ENCODE peak calls at places on chromosomes 12 and 14, in five cellular contexts. D is bronchial epithelial cell, S is sigmoid colon, Y is HCT116, J is tibial nerve. Q is an unnamed sample. For H3K36me3, the result is how much of the 10 kb centered on the place peaks cover.

GRCh38 chr14:34981743-34982420 is 910 bp upstream of the SRP54 start:
- DNase-seq in Y (peak), D (no peak), J (peak), S (no peak), Q (peak)

GRCh38 chr14:52119030-52119429 is 50.2 kb upstream of the NID2 start:
- DNase-seq in J (no peak), S (no peak), D (no peak), Y (no peak), Q (no peak)

GRCh38 chr12:131734336-131735152 is 23.7 kb downstream of the SFSWAP start:
- DNase-seq in Y (no peak), D (peak), J (no peak), S (no peak), Q (no peak)

GRCh38 chr14:36975834-36976233 is 196.6 kb downstream of the SLC25A21 start:
- DNase-seq in D (peak), S (no peak), Y (no peak), J (no peak), Q (no peak)

GRCh38 chr12:15846887-15847286 is 35.3 kb upstream of the STRAP start:
- DNase-seq in J (peak), D (no peak), Y (no peak), S (peak), Q (no peak)

GRCh38 chr14:23379331-23380196 is 2.7 kb downstream of the CMTM5 start:
- DNase-seq in J (no peak), S (no peak), D (peak), Y (peak), Q (peak)

GRCh38 chr14:85607571-85608219 is 77.8 kb downstream of the FLRT2 start:
- DNase-seq in D (peak), J (no peak), Y (no peak), S (no peak), Q (no peak)

GRCh38 chr12:110037315-110037714 is 11.0 kb downstream of the C12orf76 start:
- DNase-seq in J (no peak), Y (no peak), D (no peak), S (no peak), Q (no peak)

GRCh38 chr14:60357551-60357930 is 108.5 kb downstream of the PPM1A start:
- DNase-seq in Y (no peak), J (no peak), S (no peak), D (no peak), Q (no peak)

GRCh38 chr12:13196302-13196921 is at the start of gene EMP1:
- DNase-seq in D (peak), Y (peak), S (peak), J (peak), Q (peak)

DNA sequence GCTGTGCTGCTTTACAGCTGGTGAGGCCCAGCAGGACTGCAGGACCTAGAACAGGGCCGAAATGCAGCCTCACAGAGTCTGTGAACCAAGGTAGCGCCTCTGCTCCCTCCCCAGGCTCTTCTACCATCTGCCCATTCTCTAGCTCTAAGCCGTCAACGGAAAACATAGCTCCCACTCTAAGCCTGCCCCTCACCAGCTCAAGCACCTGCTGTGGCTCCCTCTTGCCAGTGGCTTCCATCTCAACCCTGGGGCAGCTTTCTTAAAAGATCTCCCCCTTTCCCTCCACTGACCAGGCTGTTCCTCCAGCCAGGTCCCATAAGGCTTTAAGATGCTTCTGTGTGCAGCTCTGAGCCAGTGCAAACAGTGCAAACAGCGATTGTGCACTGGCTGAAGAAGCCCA is 61.3 kb downstream of the RFLNA start:
- DNase-seq in S (no peak), J (no peak), Y (no peak), D (no peak), Q (no peak)
- H3K36me3 ChIP-seq in S (half or more), J (under half), Y (under half), D (under half), Q (under half)

DNA sequence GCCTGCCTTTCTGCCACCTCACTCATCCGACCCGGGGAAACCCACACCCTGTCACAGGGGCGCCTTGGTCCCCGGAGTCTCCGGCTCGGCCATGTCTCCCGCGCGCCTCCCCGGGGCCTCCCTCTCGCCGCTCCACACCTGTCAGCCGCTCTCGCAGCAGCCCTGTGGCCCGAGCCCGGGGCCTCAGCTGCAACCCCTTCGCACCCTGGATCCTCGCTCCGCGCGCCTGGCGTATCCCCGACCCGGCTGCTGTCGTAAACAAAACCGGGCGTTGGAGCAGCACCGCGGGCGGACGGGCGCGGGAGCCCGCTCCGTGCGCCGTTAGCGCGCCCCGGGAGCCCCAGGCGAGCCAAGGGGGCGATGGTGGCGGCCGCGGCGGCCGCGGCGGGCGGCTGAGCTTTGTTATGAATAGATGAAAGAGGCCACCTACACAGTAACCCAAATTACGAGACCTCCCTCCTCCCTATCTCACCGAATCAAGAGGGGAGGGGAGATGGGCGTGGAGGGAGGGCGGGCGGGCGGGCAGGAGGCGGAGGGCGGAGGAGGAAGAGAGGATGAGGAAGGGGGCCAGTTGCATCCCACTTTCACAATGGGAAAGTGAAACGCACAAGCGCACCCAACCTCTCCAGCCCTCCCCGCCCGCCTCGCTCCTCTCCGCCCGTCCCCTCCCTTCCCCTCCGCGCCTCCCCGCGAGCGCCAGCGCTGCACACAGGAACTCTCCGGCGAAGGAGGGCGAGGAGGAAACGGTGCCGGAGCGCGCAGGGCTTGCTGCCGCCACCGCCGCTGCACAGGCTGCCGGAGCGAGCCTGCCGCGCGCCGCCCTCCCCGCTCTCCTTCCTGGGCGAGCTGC is at the start of gene PLXNC1:
- DNase-seq in J (no peak), S (no peak), D (no peak), Y (no peak), Q (peak)
- H3K4me3 ChIP-seq in J (peak), S (peak), D (peak), Y (no peak), Q (peak)

DNA sequence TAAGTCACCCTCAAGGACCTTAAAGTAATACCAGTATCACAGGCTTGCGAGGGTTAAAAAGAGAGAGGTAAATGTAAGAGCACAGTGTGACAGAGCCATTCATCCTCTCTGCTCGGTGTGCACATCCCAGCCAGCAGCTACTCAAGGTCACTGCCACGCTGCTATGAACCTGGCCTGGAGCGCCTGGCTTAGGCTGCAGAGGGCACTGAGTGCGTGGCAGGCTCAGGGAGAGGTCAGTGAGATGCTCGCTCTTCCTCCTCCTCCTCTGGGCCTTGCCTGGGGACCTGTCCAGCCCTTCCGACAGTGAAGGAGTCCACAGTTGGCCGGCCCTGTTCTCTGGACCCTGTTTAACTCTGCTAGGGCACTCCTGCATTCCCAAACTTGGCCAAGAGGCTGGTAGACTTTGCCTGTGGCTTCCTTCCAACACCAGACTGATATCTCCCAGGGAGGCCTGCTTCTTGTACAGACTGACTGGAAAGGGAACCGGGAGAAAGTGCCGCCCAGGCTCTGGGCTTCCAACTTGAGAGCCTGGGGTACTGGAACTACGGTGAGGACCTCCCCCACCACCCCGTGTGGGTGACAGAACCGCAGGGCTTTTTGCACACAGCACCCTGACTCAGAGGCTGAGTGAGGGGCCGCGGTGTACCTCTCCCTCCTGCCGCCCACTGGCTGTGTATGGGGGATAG is 62.6 kb upstream of the CORO1C start:
- DNase-seq in Y (no peak), S (peak), D (no peak), J (no peak), Q (no peak)
- TF ChIP-seq CTCF in Y (no peak), S (no peak), D (no peak), J (no peak), Q (no peak)

DNA sequence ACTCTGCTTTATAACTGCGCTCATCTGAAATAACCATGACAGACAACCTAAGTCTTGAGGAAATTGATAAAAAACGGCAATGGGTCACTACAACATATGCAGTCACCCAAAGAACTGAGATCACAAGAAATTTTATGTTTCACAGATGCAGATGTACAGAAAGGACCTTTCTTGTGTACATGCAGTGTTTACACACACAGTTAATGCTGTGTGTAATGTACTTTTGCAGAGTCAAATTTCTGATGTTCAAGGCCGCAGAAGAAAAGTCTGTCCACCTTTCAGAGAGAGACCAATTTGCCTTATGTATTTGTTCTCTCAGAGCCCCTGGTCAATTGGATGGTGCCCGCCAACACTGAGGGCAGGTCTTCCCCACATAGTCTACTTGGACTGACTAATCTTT is 23.0 kb upstream of the TBK1 start:
- DNase-seq in D (no peak), S (no peak), J (no peak), Y (no peak), Q (no peak)
- H3K36me3 ChIP-seq in D (under half), S (half or more), J (under half), Y (half or more), Q (under half)

DNA sequence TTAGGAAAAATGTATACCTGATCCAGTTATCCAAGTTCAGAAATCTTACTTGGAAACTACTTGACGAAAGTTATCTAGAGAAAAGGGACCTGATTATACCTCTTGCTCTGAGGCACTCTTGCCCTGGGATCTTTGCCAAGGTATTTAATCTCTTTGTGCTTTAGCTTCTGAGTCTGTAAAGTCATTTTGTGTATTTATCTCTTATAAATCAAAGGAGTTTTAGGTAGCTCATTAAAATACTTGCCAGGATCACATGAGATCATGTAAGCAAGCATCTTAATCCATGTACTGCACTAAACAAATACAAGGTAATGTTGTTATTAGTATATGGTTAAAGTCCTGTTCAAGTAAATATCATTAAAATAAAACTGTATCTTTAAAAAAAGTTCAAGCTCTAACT is 147.5 kb downstream of the IPO8 start:
- DNase-seq in J (no peak), Y (no peak), S (no peak), D (no peak), Q (no peak)
- H3K4me3 ChIP-seq in J (no peak), Y (no peak), S (no peak), D (no peak), Q (no peak)

DNA sequence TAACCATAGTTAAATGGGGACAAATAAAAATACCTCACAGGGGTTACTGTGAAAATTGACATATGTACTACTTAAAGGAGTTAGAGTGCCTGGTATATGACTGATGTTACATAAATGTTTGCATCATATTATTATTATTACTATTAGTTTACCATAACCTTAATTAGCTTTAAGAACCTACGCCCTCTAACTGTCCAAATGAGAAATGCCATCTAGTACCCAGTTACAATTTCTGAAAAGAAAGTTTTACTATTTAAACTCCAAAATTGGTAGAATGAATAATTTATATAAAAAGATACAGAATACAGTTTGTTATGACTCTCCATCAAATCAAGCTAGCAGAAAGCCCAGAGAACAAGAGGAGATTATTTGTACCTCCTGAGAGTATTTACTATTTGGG is 42.3 kb downstream of the EML5 start:
- DNase-seq in D (no peak), Y (no peak), J (no peak), S (no peak), Q (no peak)
- TF ChIP-seq CTCF in D (no peak), Y (no peak), J (no peak), S (no peak), Q (no peak)

DNA sequence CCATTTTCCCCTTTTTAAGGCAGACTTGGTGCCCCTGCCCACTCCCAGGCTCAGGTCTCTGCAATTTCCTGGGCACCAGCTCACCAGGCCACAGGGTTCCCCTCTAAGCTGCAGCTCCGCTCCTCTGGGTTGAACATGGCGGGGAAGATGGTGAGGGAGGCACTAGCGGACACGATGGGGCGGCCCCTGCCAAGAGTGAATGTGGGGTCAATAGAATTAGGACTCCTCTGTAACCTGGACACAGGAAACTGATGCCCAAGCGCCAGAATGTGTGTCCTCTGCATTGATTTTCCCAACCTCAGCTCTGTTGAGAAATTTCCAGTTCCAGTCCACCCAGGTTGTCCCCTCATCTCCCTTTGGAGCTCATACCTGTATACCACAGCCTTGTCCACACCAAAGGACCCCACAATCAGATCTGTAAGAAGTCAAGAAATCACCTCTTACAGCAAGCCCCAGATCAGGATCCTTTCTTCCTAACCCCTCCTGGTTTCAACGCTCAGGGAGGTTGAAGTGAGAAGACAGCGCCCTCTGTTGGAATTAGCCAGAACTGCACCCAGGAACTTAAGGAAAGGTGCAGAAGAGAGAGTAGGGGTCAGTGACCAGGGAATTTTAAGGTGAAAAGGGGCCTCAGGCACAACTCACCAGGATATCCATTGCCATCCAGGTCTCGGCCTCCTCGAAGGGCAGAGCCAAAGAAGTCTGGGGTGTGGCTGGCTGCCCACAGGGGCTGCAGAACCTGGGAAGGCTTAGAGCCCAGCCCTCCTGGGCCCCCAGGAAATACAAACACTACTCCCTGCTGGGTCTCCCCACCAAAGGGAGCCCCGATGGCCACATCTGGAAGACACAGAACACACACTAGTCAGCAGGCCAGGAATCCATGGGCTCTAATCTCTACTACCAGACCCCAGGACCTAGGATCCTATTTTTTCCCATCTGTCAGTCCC is 14.7 kb downstream of the ITGA5 start:
- DNase-seq in D (peak), Y (peak), J (peak), S (peak), Q (peak)
- H3K36me3 ChIP-seq in D (half or more), Y (half or more), J (under half), S (half or more), Q (under half)

GRCh38 chr14:76413962-76414665 is 38.2 kb downstream of the ESRRB start:
- DNase-seq in D (no peak), S (no peak), J (no peak), Y (no peak), Q (no peak)
- H3K4me3 ChIP-seq in D (no peak), S (no peak), J (no peak), Y (no peak), Q (no peak)

DNA sequence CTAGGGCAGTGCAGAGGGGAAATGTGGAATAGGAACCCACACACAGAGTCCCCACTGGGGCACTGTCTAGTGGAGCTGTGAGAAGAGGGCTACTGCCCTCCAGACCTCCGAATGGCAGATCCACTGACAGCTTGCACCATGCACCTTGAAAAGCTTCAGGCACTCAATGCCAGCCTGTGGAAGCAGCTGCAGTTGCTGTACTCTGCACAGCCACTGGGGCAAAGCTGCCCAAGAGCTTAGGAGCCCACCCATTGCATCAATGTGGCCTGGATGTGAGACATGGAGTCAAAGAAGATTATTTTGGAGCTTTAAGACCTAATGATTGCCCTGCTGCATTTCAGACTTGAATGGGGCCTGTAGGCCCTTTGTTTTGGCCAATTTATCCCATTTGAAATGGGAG is 21.7 kb upstream of the CCDC88C start:
- DNase-seq in J (no peak), Y (no peak), D (no peak), S (no peak), Q (no peak)
- TF ChIP-seq CTCF in J (no peak), Y (no peak), D (no peak), S (no peak), Q (no peak)

GRCh38 chr12:68733661-68734071 is 12.3 kb upstream of the SLC35E3 start:
- DNase-seq in J (no peak), S (no peak), D (peak), Y (no peak), Q (no peak)
- H3K36me3 ChIP-seq in J (under half), S (under half), D (under half), Y (under half), Q (half or more)

Q was measured in Peyer's patch.